ENCODE peak calls at places on chromosome 15, in eight cellular contexts. One of them, this sample, is unnamed.

GRCh38 chr15:98241032-98241554 is 280.6 kb downstream of the ARRDC4 start:
- DNase-seq in RWPE1: no peak
- DNase-seq in globus pallidus: no peak
- DNase-seq in T-helper 9 cell: no peak
- DNase-seq in HEK293T: peak
- DNase-seq in stimulated activated CD8-positive, alpha-beta memory T cell treated with anti-CD3 and anti-CD28 coated beads, Interleukin-4, amount 100 ng/mL, for 1 hour: no peak
- DNase-seq in cardiac muscle cell: no peak
- DNase-seq in activated CD4-positive, alpha-beta T cell treated with anti-CD3 and anti-CD28 coated beads, Interleukin-2, amount 10 ng/mL, durations not matched to agents 24 days and 14 days: no peak
- DNase-seq in this sample: no peak

GRCh38 chr15:58114812-58115211 is 23.4 kb upstream of the AQP9 start:
- DNase-seq in T-helper 9 cell: no peak
- DNase-seq in RWPE1: no peak
- DNase-seq in stimulated activated CD8-positive, alpha-beta memory T cell treated with anti-CD3 and anti-CD28 coated beads, Interleukin-4, amount 100 ng/mL, for 1 hour: no peak
- DNase-seq in cardiac muscle cell: no peak
- DNase-seq in HEK293T: no peak
- DNase-seq in globus pallidus: no peak
- DNase-seq in activated CD4-positive, alpha-beta T cell treated with anti-CD3 and anti-CD28 coated beads, Interleukin-2, amount 10 ng/mL, durations not matched to agents 24 days and 14 days: no peak
- DNase-seq in this sample: no peak

GRCh38 chr15:78100886-78101285 is 8.5 kb downstream of the SH2D7 start:
- DNase-seq in globus pallidus: no peak
- DNase-seq in HEK293T: no peak
- DNase-seq in cardiac muscle cell: no peak
- DNase-seq in RWPE1: no peak
- DNase-seq in stimulated activated CD8-positive, alpha-beta memory T cell treated with anti-CD3 and anti-CD28 coated beads, Interleukin-4, amount 100 ng/mL, for 1 hour: no peak
- DNase-seq in activated CD4-positive, alpha-beta T cell treated with anti-CD3 and anti-CD28 coated beads, Interleukin-2, amount 10 ng/mL, durations not matched to agents 24 days and 14 days: no peak
- DNase-seq in T-helper 9 cell: no peak
- DNase-seq in this sample: no peak

GRCh38 chr15:64246364-64247189 is 83.8 kb upstream of the PPIB start:
- DNase-seq in globus pallidus: peak
- DNase-seq in cardiac muscle cell: peak
- DNase-seq in T-helper 9 cell: no peak
- DNase-seq in RWPE1: peak
- DNase-seq in HEK293T: no peak
- DNase-seq in stimulated activated CD8-positive, alpha-beta memory T cell treated with anti-CD3 and anti-CD28 coated beads, Interleukin-4, amount 100 ng/mL, for 1 hour: no peak
- DNase-seq in activated CD4-positive, alpha-beta T cell treated with anti-CD3 and anti-CD28 coated beads, Interleukin-2, amount 10 ng/mL, durations not matched to agents 24 days and 14 days: peak
- DNase-seq in this sample: no peak

GRCh38 chr15:96344120-96344705 is 13.7 kb downstream of the NR2F2 start:
- DNase-seq in activated CD4-positive, alpha-beta T cell treated with anti-CD3 and anti-CD28 coated beads, Interleukin-2, amount 10 ng/mL, durations not matched to agents 24 days and 14 days: no peak
- DNase-seq in HEK293T: no peak
- DNase-seq in cardiac muscle cell: no peak
- DNase-seq in RWPE1: no peak
- DNase-seq in T-helper 9 cell: no peak
- DNase-seq in globus pallidus: no peak
- DNase-seq in stimulated activated CD8-positive, alpha-beta memory T cell treated with anti-CD3 and anti-CD28 coated beads, Interleukin-4, amount 100 ng/mL, for 1 hour: no peak
- DNase-seq in this sample: no peak

GRCh38 chr15:98856540-98856907 is 151.1 kb downstream of the PGPEP1L start:
- DNase-seq in T-helper 9 cell: no peak
- DNase-seq in activated CD4-positive, alpha-beta T cell treated with anti-CD3 and anti-CD28 coated beads, Interleukin-2, amount 10 ng/mL, durations not matched to agents 24 days and 14 days: no peak
- DNase-seq in RWPE1: no peak
- DNase-seq in HEK293T: no peak
- DNase-seq in globus pallidus: no peak
- DNase-seq in cardiac muscle cell: no peak
- DNase-seq in stimulated activated CD8-positive, alpha-beta memory T cell treated with anti-CD3 and anti-CD28 coated beads, Interleukin-4, amount 100 ng/mL, for 1 hour: no peak
- DNase-seq in this sample: no peak

GRCh38 chr15:50187997-50188396 is 6.0 kb downstream of the SLC27A2 start:
- DNase-seq in stimulated activated CD8-positive, alpha-beta memory T cell treated with anti-CD3 and anti-CD28 coated beads, Interleukin-4, amount 100 ng/mL, for 1 hour: no peak
- DNase-seq in cardiac muscle cell: no peak
- DNase-seq in HEK293T: no peak
- DNase-seq in RWPE1: no peak
- DNase-seq in globus pallidus: no peak
- DNase-seq in T-helper 9 cell: no peak
- DNase-seq in activated CD4-positive, alpha-beta T cell treated with anti-CD3 and anti-CD28 coated beads, Interleukin-2, amount 10 ng/mL, durations not matched to agents 24 days and 14 days: no peak
- DNase-seq in this sample: no peak

GRCh38 chr15:38691951-38692788 is 127.6 kb upstream of the RASGRP1 start:
- DNase-seq in activated CD4-positive, alpha-beta T cell treated with anti-CD3 and anti-CD28 coated beads, Interleukin-2, amount 10 ng/mL, durations not matched to agents 24 days and 14 days: no peak
- DNase-seq in cardiac muscle cell: no peak
- DNase-seq in globus pallidus: no peak
- DNase-seq in RWPE1: no peak
- DNase-seq in stimulated activated CD8-positive, alpha-beta memory T cell treated with anti-CD3 and anti-CD28 coated beads, Interleukin-4, amount 100 ng/mL, for 1 hour: no peak
- DNase-seq in HEK293T: no peak
- DNase-seq in T-helper 9 cell: no peak
- DNase-seq in this sample: no peak

GRCh38 chr15:25933456-25934158 is 70.5 kb upstream of the ATP10A start:
- DNase-seq in stimulated activated CD8-positive, alpha-beta memory T cell treated with anti-CD3 and anti-CD28 coated beads, Interleukin-4, amount 100 ng/mL, for 1 hour: peak
- DNase-seq in RWPE1: peak
- DNase-seq in HEK293T: peak
- DNase-seq in T-helper 9 cell: peak
- DNase-seq in globus pallidus: peak
- DNase-seq in cardiac muscle cell: peak
- DNase-seq in activated CD4-positive, alpha-beta T cell treated with anti-CD3 and anti-CD28 coated beads, Interleukin-2, amount 10 ng/mL, durations not matched to agents 24 days and 14 days: peak
- DNase-seq in this sample: no peak

GRCh38 chr15:98777426-98777825 is 129.1 kb downstream of the IGF1R start:
- DNase-seq in cardiac muscle cell: no peak
- DNase-seq in HEK293T: no peak
- DNase-seq in globus pallidus: no peak
- DNase-seq in T-helper 9 cell: no peak
- DNase-seq in RWPE1: no peak
- DNase-seq in activated CD4-positive, alpha-beta T cell treated with anti-CD3 and anti-CD28 coated beads, Interleukin-2, amount 10 ng/mL, durations not matched to agents 24 days and 14 days: no peak
- DNase-seq in stimulated activated CD8-positive, alpha-beta memory T cell treated with anti-CD3 and anti-CD28 coated beads, Interleukin-4, amount 100 ng/mL, for 1 hour: no peak
- DNase-seq in this sample: no peak

GRCh38 chr15:85073556-85074194 is 92.0 kb downstream of the PDE8A start:
- DNase-seq in cardiac muscle cell: no peak
- DNase-seq in HEK293T: no peak
- DNase-seq in activated CD4-positive, alpha-beta T cell treated with anti-CD3 and anti-CD28 coated beads, Interleukin-2, amount 10 ng/mL, durations not matched to agents 24 days and 14 days: no peak
- DNase-seq in stimulated activated CD8-positive, alpha-beta memory T cell treated with anti-CD3 and anti-CD28 coated beads, Interleukin-4, amount 100 ng/mL, for 1 hour: no peak
- DNase-seq in globus pallidus: no peak
- DNase-seq in RWPE1: peak
- DNase-seq in T-helper 9 cell: no peak
- DNase-seq in this sample: no peak

GRCh38 chr15:67595572-67595971 is 53.1 kb downstream of the MAP2K5 start:
- DNase-seq in stimulated activated CD8-positive, alpha-beta memory T cell treated with anti-CD3 and anti-CD28 coated beads, Interleukin-4, amount 100 ng/mL, for 1 hour: no peak
- DNase-seq in cardiac muscle cell: no peak
- DNase-seq in RWPE1: no peak
- DNase-seq in globus pallidus: no peak
- DNase-seq in HEK293T: no peak
- DNase-seq in T-helper 9 cell: no peak
- DNase-seq in activated CD4-positive, alpha-beta T cell treated with anti-CD3 and anti-CD28 coated beads, Interleukin-2, amount 10 ng/mL, durations not matched to agents 24 days and 14 days: no peak
- DNase-seq in this sample: no peak

GRCh38 chr15:101431748-101432147 is 57.8 kb downstream of the PCSK6 start:
- DNase-seq in activated CD4-positive, alpha-beta T cell treated with anti-CD3 and anti-CD28 coated beads, Interleukin-2, amount 10 ng/mL, durations not matched to agents 24 days and 14 days: no peak
- DNase-seq in T-helper 9 cell: no peak
- DNase-seq in HEK293T: no peak
- DNase-seq in RWPE1: no peak
- DNase-seq in stimulated activated CD8-positive, alpha-beta memory T cell treated with anti-CD3 and anti-CD28 coated beads, Interleukin-4, amount 100 ng/mL, for 1 hour: no peak
- DNase-seq in cardiac muscle cell: no peak
- DNase-seq in globus pallidus: no peak
- DNase-seq in this sample: no peak

GRCh38 chr15:99449514-99449913 is 116.3 kb upstream of the MEF2A start:
- DNase-seq in HEK293T: no peak
- DNase-seq in T-helper 9 cell: no peak
- DNase-seq in stimulated activated CD8-positive, alpha-beta memory T cell treated with anti-CD3 and anti-CD28 coated beads, Interleukin-4, amount 100 ng/mL, for 1 hour: no peak
- DNase-seq in cardiac muscle cell: no peak
- DNase-seq in globus pallidus: no peak
- DNase-seq in RWPE1: no peak
- DNase-seq in activated CD4-positive, alpha-beta T cell treated with anti-CD3 and anti-CD28 coated beads, Interleukin-2, amount 10 ng/mL, durations not matched to agents 24 days and 14 days: no peak
- DNase-seq in this sample: no peak

GRCh38 chr15:100463515-100463914 is 65.2 kb downstream of the CERS3 start:
- DNase-seq in HEK293T: no peak
- DNase-seq in globus pallidus: no peak
- DNase-seq in activated CD4-positive, alpha-beta T cell treated with anti-CD3 and anti-CD28 coated beads, Interleukin-2, amount 10 ng/mL, durations not matched to agents 24 days and 14 days: no peak
- DNase-seq in RWPE1: no peak
- DNase-seq in cardiac muscle cell: no peak
- DNase-seq in T-helper 9 cell: no peak
- DNase-seq in stimulated activated CD8-positive, alpha-beta memory T cell treated with anti-CD3 and anti-CD28 coated beads, Interleukin-4, amount 100 ng/mL, for 1 hour: no peak
- DNase-seq in this sample: no peak

GRCh38 chr15:51736069-51736468 is 1.4 kb downstream of the LYSMD2 start:
- DNase-seq in HEK293T: no peak
- DNase-seq in stimulated activated CD8-positive, alpha-beta memory T cell treated with anti-CD3 and anti-CD28 coated beads, Interleukin-4, amount 100 ng/mL, for 1 hour: no peak
- DNase-seq in RWPE1: no peak
- DNase-seq in T-helper 9 cell: no peak
- DNase-seq in globus pallidus: no peak
- DNase-seq in activated CD4-positive, alpha-beta T cell treated with anti-CD3 and anti-CD28 coated beads, Interleukin-2, amount 10 ng/mL, durations not matched to agents 24 days and 14 days: peak
- DNase-seq in cardiac muscle cell: peak
- DNase-seq in this sample: no peak

GRCh38 chr15:25830844-25831443 is 32.2 kb downstream of the ATP10A start:
- DNase-seq in HEK293T: no peak
- DNase-seq in T-helper 9 cell: no peak
- DNase-seq in stimulated activated CD8-positive, alpha-beta memory T cell treated with anti-CD3 and anti-CD28 coated beads, Interleukin-4, amount 100 ng/mL, for 1 hour: no peak
- DNase-seq in activated CD4-positive, alpha-beta T cell treated with anti-CD3 and anti-CD28 coated beads, Interleukin-2, amount 10 ng/mL, durations not matched to agents 24 days and 14 days: no peak
- DNase-seq in cardiac muscle cell: peak
- DNase-seq in globus pallidus: no peak
- DNase-seq in RWPE1: peak
- DNase-seq in this sample: no peak

GRCh38 chr15:78092111-78093041 is at the start of gene SH2D7:
- DNase-seq in T-helper 9 cell: no peak
- DNase-seq in stimulated activated CD8-positive, alpha-beta memory T cell treated with anti-CD3 and anti-CD28 coated beads, Interleukin-4, amount 100 ng/mL, for 1 hour: no peak
- DNase-seq in activated CD4-positive, alpha-beta T cell treated with anti-CD3 and anti-CD28 coated beads, Interleukin-2, amount 10 ng/mL, durations not matched to agents 24 days and 14 days: no peak
- DNase-seq in cardiac muscle cell: peak
- DNase-seq in RWPE1: no peak
- DNase-seq in HEK293T: no peak
- DNase-seq in globus pallidus: no peak
- DNase-seq in this sample: peak

GRCh38 chr15:73921257-73921890 is 4.9 kb upstream of the LOXL1 start:
- DNase-seq in stimulated activated CD8-positive, alpha-beta memory T cell treated with anti-CD3 and anti-CD28 coated beads, Interleukin-4, amount 100 ng/mL, for 1 hour: no peak
- DNase-seq in T-helper 9 cell: no peak
- DNase-seq in HEK293T: no peak
- DNase-seq in globus pallidus: no peak
- DNase-seq in RWPE1: no peak
- DNase-seq in activated CD4-positive, alpha-beta T cell treated with anti-CD3 and anti-CD28 coated beads, Interleukin-2, amount 10 ng/mL, durations not matched to agents 24 days and 14 days: no peak
- DNase-seq in cardiac muscle cell: no peak
- DNase-seq in this sample: no peak

GRCh38 chr15:96771035-96771434 is 440.5 kb downstream of the NR2F2 start:
- DNase-seq in globus pallidus: no peak
- DNase-seq in HEK293T: no peak
- DNase-seq in RWPE1: no peak
- DNase-seq in cardiac muscle cell: no peak
- DNase-seq in stimulated activated CD8-positive, alpha-beta memory T cell treated with anti-CD3 and anti-CD28 coated beads, Interleukin-4, amount 100 ng/mL, for 1 hour: no peak
- DNase-seq in activated CD4-positive, alpha-beta T cell treated with anti-CD3 and anti-CD28 coated beads, Interleukin-2, amount 10 ng/mL, durations not matched to agents 24 days and 14 days: no peak
- DNase-seq in T-helper 9 cell: no peak
- DNase-seq in this sample: no peak

GRCh38 chr15:46848704-46849103 is 868.6 kb upstream of the SEMA6D start:
- DNase-seq in HEK293T: no peak
- DNase-seq in RWPE1: peak
- DNase-seq in T-helper 9 cell: no peak
- DNase-seq in activated CD4-positive, alpha-beta T cell treated with anti-CD3 and anti-CD28 coated beads, Interleukin-2, amount 10 ng/mL, durations not matched to agents 24 days and 14 days: no peak
- DNase-seq in globus pallidus: no peak
- DNase-seq in cardiac muscle cell: no peak
- DNase-seq in stimulated activated CD8-positive, alpha-beta memory T cell treated with anti-CD3 and anti-CD28 coated beads, Interleukin-4, amount 100 ng/mL, for 1 hour: no peak
- DNase-seq in this sample: no peak